ENCODE peak calls at places on chromosomes 5 and 9, in ten cellular contexts. Z is activated naive CD4-positive, alpha-beta T cell; U is A172; H is IMR-90; X is choroid plexus epithelial cell; Y is stimulated activated CD4-positive, alpha-beta T cell treated with anti-CD3 and anti-CD28 coated beads, Interleukin-2, amount 100 ng/mL, for 24 hours; C is HEK293T; D is B cell; I is PC-3; R is T47D. M is an unnamed sample.

GRCh38 chr5:50646591-50646990 is 19.8 kb upstream of the PARP8 start:
- DNase-seq in Z (no peak), U (no peak), H (no peak), X (no peak), Y (no peak), C (no peak), D (no peak), I (no peak), R (no peak), M (no peak)

GRCh38 chr5:124662261-124662781 is 84.1 kb downstream of the ZNF608 start:
- DNase-seq in Z (no peak), U (peak), H (no peak), X (no peak), Y (no peak), C (peak), D (no peak), I (no peak), R (no peak), M (peak)

GRCh38 chr5:150778517-150779396 is at the start of gene SMIM3:
- DNase-seq in Z (peak), U (peak), H (peak), X (peak), Y (peak), C (peak), D (peak), I (peak), R (peak), M (no peak)

GRCh38 chr5:73314395-73315195 is 134.0 kb downstream of the FOXD1 start:
- DNase-seq in Z (no peak), U (no peak), H (peak), X (peak), Y (no peak), C (no peak), D (no peak), I (peak), R (no peak), M (no peak)

GRCh38 chr5:73998496-73998895 is 372.5 kb downstream of the ARHGEF28 start:
- DNase-seq in Z (no peak), U (no peak), H (no peak), X (peak), Y (no peak), C (no peak), D (no peak), I (no peak), R (no peak), M (no peak)

GRCh38 chr5:37847978-37848425 is 8.2 kb upstream of the GDNF start:
- DNase-seq in Z (no peak), U (peak), H (peak), X (peak), Y (no peak), C (peak), D (no peak), I (peak), R (no peak), M (peak)

GRCh38 chr9:34579097-34579818 is 10.3 kb downstream of the CNTFR start:
- DNase-seq in Z (no peak), U (no peak), H (no peak), X (no peak), Y (no peak), C (no peak), D (no peak), I (no peak), R (no peak), M (no peak)

GRCh38 chr9:113589890-113590289 is 126.4 kb downstream of the RGS3 start:
- DNase-seq in Z (no peak), U (peak), H (peak), X (peak), Y (no peak), C (no peak), D (no peak), I (peak), R (no peak), M (no peak)

GRCh38 chr5:64147849-64148441 is 17.7 kb upstream of the RNF180 start:
- DNase-seq in Z (no peak), U (peak), H (peak), X (peak), Y (peak), C (peak), D (no peak), I (peak), R (peak), M (no peak)

GRCh38 chr9:34961574-34962480 is 3.7 kb downstream of the PHF24 start:
- DNase-seq in Z (no peak), U (peak), H (peak), X (peak), Y (no peak), C (no peak), D (no peak), I (peak), R (no peak), M (no peak)

GRCh38 chr5:109692852-109693251 is 3.1 kb downstream of the MAN2A1 start:
- DNase-seq in Z (no peak), U (no peak), H (no peak), X (no peak), Y (no peak), C (no peak), D (no peak), I (no peak), R (no peak), M (no peak)

GRCh38 chr9:127201071-127201541 is 63.5 kb upstream of the GARNL3 start:
- DNase-seq in Z (no peak), U (peak), H (peak), X (no peak), Y (no peak), C (no peak), D (no peak), I (no peak), R (no peak), M (no peak)

GRCh38 chr9:23608456-23608855 is 217.6 kb downstream of the ELAVL2 start:
- DNase-seq in Z (no peak), U (no peak), H (no peak), X (no peak), Y (no peak), C (no peak), D (no peak), I (no peak), R (no peak), M (no peak)

GRCh38 chr5:107512029-107512428 is 158.7 kb downstream of the EFNA5 start:
- DNase-seq in Z (no peak), U (no peak), H (no peak), X (no peak), Y (no peak), C (no peak), D (no peak), I (no peak), R (no peak), M (no peak)

GRCh38 chr5:172624996-172625939 is 15.8 kb upstream of the NEURL1B start:
- DNase-seq in Z (no peak), U (no peak), H (no peak), X (no peak), Y (no peak), C (no peak), D (no peak), I (no peak), R (no peak), M (no peak)

GRCh38 chr9:121947683-121948300 is 145.3 kb downstream of the TTLL11 start:
- DNase-seq in Z (no peak), U (no peak), H (no peak), X (no peak), Y (no peak), C (no peak), D (no peak), I (no peak), R (no peak), M (no peak)

GRCh38 chr5:39074009-39074886 is at the start of gene RICTOR:
- DNase-seq in Z (peak), U (peak), H (peak), X (peak), Y (peak), C (peak), D (peak), I (peak), R (peak), M (peak)

GRCh38 chr5:77304388-77304787 is 93.9 kb downstream of the PDE8B start:
- DNase-seq in Z (no peak), U (no peak), H (no peak), X (no peak), Y (no peak), C (no peak), D (no peak), I (no peak), R (no peak), M (no peak)

GRCh38 chr5:35518104-35518503 is 99.6 kb upstream of the SPEF2 start:
- DNase-seq in Z (no peak), U (no peak), H (no peak), X (no peak), Y (no peak), C (no peak), D (no peak), I (no peak), R (no peak), M (no peak)

GRCh38 chr5:2797981-2798380 is 46.5 kb upstream of the IRX2 start:
- DNase-seq in Z (no peak), U (no peak), H (no peak), X (no peak), Y (no peak), C (no peak), D (no peak), I (peak), R (no peak), M (no peak)

GRCh38 chr5:155311721-155312120 is 298.2 kb downstream of the KIF4B start:
- DNase-seq in Z (no peak), U (no peak), H (no peak), X (no peak), Y (no peak), C (no peak), D (no peak), I (no peak), R (no peak), M (no peak)

GRCh38 chr5:175027390-175027789 is 303.0 kb downstream of the MSX2 start:
- DNase-seq in Z (no peak), U (no peak), H (no peak), X (no peak), Y (no peak), C (no peak), D (no peak), I (no peak), R (no peak), M (no peak)

GRCh38 chr5:81393783-81394718 is at the start of gene ACOT12:
- DNase-seq in Z (no peak), U (no peak), H (peak), X (peak), Y (peak), C (no peak), D (no peak), I (no peak), R (no peak), M (no peak)

GRCh38 chr9:129301941-129302340 is 123.9 kb upstream of the IER5L start:
- DNase-seq in Z (no peak), U (peak), H (no peak), X (peak), Y (no peak), C (no peak), D (no peak), I (no peak), R (no peak), M (no peak)

GRCh38 chr9:133569891-133570651 is 35.6 kb downstream of the ADAMTSL2 start:
- DNase-seq in Z (no peak), U (no peak), H (no peak), X (no peak), Y (no peak), C (no peak), D (no peak), I (no peak), R (no peak), M (no peak)

GRCh38 chr5:135497971-135498661 is 37.6 kb downstream of the NEUROG1 start:
- DNase-seq in Z (no peak), U (no peak), H (no peak), X (no peak), Y (no peak), C (no peak), D (no peak), I (peak), R (no peak), M (no peak)

GRCh38 chr9:122036408-122036807 is 56.7 kb downstream of the TTLL11 start:
- DNase-seq in Z (no peak), U (no peak), H (no peak), X (no peak), Y (no peak), C (no peak), D (no peak), I (no peak), R (no peak), M (no peak)

GRCh38 chr5:145660897-145661650 is 174.1 kb downstream of the PRELID2 start:
- DNase-seq in Z (no peak), U (no peak), H (peak), X (no peak), Y (no peak), C (no peak), D (no peak), I (no peak), R (no peak), M (no peak)

GRCh38 chr5:96995419-96995818 is 59.5 kb downstream of the LNPEP start:
- DNase-seq in Z (no peak), U (no peak), H (no peak), X (no peak), Y (no peak), C (no peak), D (no peak), I (no peak), R (no peak), M (no peak)

GRCh38 chr5:56139978-56140562 is 93.1 kb downstream of the ANKRD55 start:
- DNase-seq in Z (no peak), U (no peak), H (no peak), X (no peak), Y (no peak), C (no peak), D (no peak), I (no peak), R (no peak), M (no peak)

GRCh38 chr5:79420248-79420647 is 93.7 kb downstream of the HOMER1 start:
- DNase-seq in Z (no peak), U (no peak), H (no peak), X (no peak), Y (no peak), C (no peak), D (no peak), I (no peak), R (no peak), M (no peak)

M was measured in NCI-H187.